ENCODE peak calls at places on chromosomes 7 and 10, in six cellular contexts. D is stromal cell of bone marrow, O is AG04450, Y is SHP77, L is pons, H is NAMALWA. B is an unnamed sample.
A peak's percentile ranks its signal among the peaks of the same experiment; 100 is the strongest.

GRCh38 chr7:159136846-159137245 is 7.8 kb downstream of the VIPR2 start:
- DNase-seq in L (no peak), D (no peak), O (no peak), Y (no peak), H (no peak), B (no peak)

GRCh38 chr7:20449146-20449648 is 118.5 kb downstream of the ITGB8 start:
- DNase-seq in O (no peak), Y (no peak), H (no peak), L (no peak), D (no peak), B (no peak)

GRCh38 chr7:74101061-74101681 is 17.6 kb downstream of the LIMK1 start:
- DNase-seq in L (no peak), Y (no peak), O (no peak), H (peak; percentile 100), D (no peak), B (no peak)

GRCh38 chr7:98785929-98786571 is 83.8 kb downstream of the TMEM130 start:
- DNase-seq in D (no peak), L (no peak), H (no peak), O (no peak), Y (no peak), B (no peak)

GRCh38 chr7:106418094-106418493 is 133.3 kb upstream of the NAMPT start:
- DNase-seq in D (no peak), O (no peak), H (no peak), L (no peak), Y (no peak), B (no peak)

GRCh38 chr10:116627386-116627933 is 6.7 kb downstream of the PNLIPRP2 start:
- DNase-seq in Y (no peak), D (no peak), O (no peak), L (no peak), H (no peak), B (no peak)

GRCh38 chr7:150631866-150632864 is at the start of gene GIMAP6:
- DNase-seq in Y (no peak), O (no peak), L (peak; percentile 24), D (no peak), H (no peak), B (no peak)

GRCh38 chr10:97333351-97333600 is 1.3 kb downstream of the FRAT2 start:
- DNase-seq in Y (no peak), O (peak; percentile 15), H (peak; percentile 68), L (no peak), D (no peak), B (peak; percentile 71)

GRCh38 chr7:125670926-125671572 is 741.4 kb upstream of the POT1 start:
- DNase-seq in L (peak; percentile 46), D (peak; percentile 9), Y (peak; percentile 25), O (no peak), H (peak; percentile 61), B (peak; percentile 14)

GRCh38 chr10:3766046-3766761 is 18.8 kb downstream of the KLF6 start:
- DNase-seq in Y (no peak), L (no peak), O (no peak), H (no peak), D (no peak), B (no peak)

GRCh38 chr7:80999180-80999579 is 80.3 kb upstream of the SEMA3C start:
- DNase-seq in D (no peak), H (no peak), Y (no peak), O (no peak), L (no peak), B (peak; percentile 12)

GRCh38 chr10:2610946-2611345 is 456.4 kb upstream of the PFKP start:
- DNase-seq in O (no peak), D (no peak), H (no peak), Y (no peak), L (no peak), B (no peak)

GRCh38 chr10:11610855-11611247 is 599 bp downstream of the USP6NL start:
- DNase-seq in O (no peak), H (peak; percentile 76), Y (no peak), D (no peak), L (no peak), B (peak; percentile 31)

GRCh38 chr7:28581351-28581750 is 169.0 kb downstream of the CREB5 start:
- DNase-seq in D (no peak), Y (no peak), O (no peak), H (no peak), L (no peak), B (no peak)

GRCh38 chr7:4648111-4648510 is 34.0 kb upstream of the FOXK1 start:
- DNase-seq in L (no peak), Y (no peak), D (no peak), O (no peak), H (no peak), B (no peak)

GRCh38 chr10:96387151-96387550 is 28.3 kb upstream of the OPALIN start:
- DNase-seq in Y (no peak), L (no peak), O (no peak), H (no peak), D (no peak), B (no peak)

GRCh38 chr10:21496285-21497176 is 29.0 kb downstream of the SKIDA1 start:
- DNase-seq in D (no peak), Y (peak; percentile 52), H (peak; percentile 80), L (peak; percentile 58), O (no peak), B (peak; percentile 62)

GRCh38 chr7:147586526-147586925 is 1004.0 kb upstream of the C7orf33 start:
- DNase-seq in H (no peak), L (no peak), D (no peak), O (no peak), Y (no peak), B (peak; percentile 83)

GRCh38 chr7:121029302-121029701 is 40.8 kb downstream of the CPED1 start:
- DNase-seq in H (no peak), Y (no peak), D (no peak), L (no peak), O (no peak), B (no peak)

GRCh38 chr10:5862360-5862929 is 27.2 kb downstream of the ANKRD16 start:
- DNase-seq in Y (no peak), O (no peak), L (no peak), D (no peak), H (no peak), B (no peak)

GRCh38 chr10:97067716-97068391 is 117.9 kb downstream of the SLIT1 start:
- DNase-seq in O (no peak), L (no peak), D (no peak), H (peak; percentile 24), Y (peak; percentile 4), B (no peak)

GRCh38 chr7:35909870-35910357 is 109.1 kb downstream of the SEPTIN7 start:
- DNase-seq in H (no peak), Y (no peak), O (no peak), L (no peak), D (no peak), B (no peak)

GRCh38 chr10:132489053-132489703 is 48.4 kb upstream of the INPP5A start:
- DNase-seq in D (peak; percentile 16), O (peak; percentile 29), L (no peak), H (no peak), Y (no peak), B (no peak)

GRCh38 chr7:40700653-40701475 is 566.1 kb downstream of the SUGCT start:
- DNase-seq in L (no peak), Y (no peak), O (no peak), H (no peak), D (peak; percentile 52), B (no peak)

GRCh38 chr7:28348631-28349030 is 63.7 kb upstream of the CREB5 start:
- DNase-seq in O (no peak), H (no peak), L (no peak), Y (peak; percentile 76), D (no peak), B (peak; percentile 71)

GRCh38 chr7:85135931-85136330 is 50.9 kb downstream of the SEMA3D start:
- DNase-seq in H (no peak), O (peak; percentile 33), L (no peak), Y (no peak), D (no peak), B (no peak)

GRCh38 chr10:91347529-91347928 is 62.6 kb upstream of the HECTD2 start:
- DNase-seq in O (no peak), D (no peak), L (no peak), H (no peak), Y (no peak), B (no peak)

GRCh38 chr10:124128811-124129145 is 35.4 kb upstream of the CHST15 start:
- DNase-seq in L (no peak), O (no peak), D (no peak), H (no peak), Y (no peak), B (no peak)

GRCh38 chr7:157721468-157722136 is 384.8 kb downstream of the DNAJB6 start:
- DNase-seq in D (no peak), Y (no peak), L (no peak), O (no peak), H (no peak), B (no peak)

GRCh38 chr10:42638821-42639270 is 476 bp upstream of the ZNF33B start:
- DNase-seq in D (peak; percentile 1), L (no peak), H (no peak), O (no peak), Y (no peak), B (no peak)

GRCh38 chr7:135386776-135387175 is 123.1 kb downstream of the CNOT4 start:
- DNase-seq in Y (no peak), L (no peak), O (no peak), D (no peak), H (no peak), B (no peak)

GRCh38 chr10:125839176-125839575 is 15.8 kb downstream of the BCCIP start:
- DNase-seq in O (no peak), H (no peak), L (no peak), D (no peak), Y (no peak), B (no peak)

GRCh38 chr10:96093948-96094347 is 36.1 kb upstream of the ZNF518A start:
- DNase-seq in O (no peak), D (no peak), H (no peak), Y (no peak), L (no peak), B (no peak)

GRCh38 chr10:10977978-10978377 is 39.7 kb upstream of the CELF2 start:
- DNase-seq in H (no peak), O (peak; percentile 16), Y (no peak), L (no peak), D (peak; percentile 62), B (no peak)

B was measured in cerebellar cortex.